ENCODE peak calls at places on chromosomes 4 and X, in ten cellular contexts. I is left cardiac atrium, J is tibial artery, W is astrocyte of the spinal cord, N is A549, Q is T-helper 22 cell, S is C1 segment of cervical spinal cord, Z is memory B cell, D is KBM-7, C is esophagus squamous epithelium. K is an unnamed sample.

GRCh38 chr4:102416765-102417164 is 71.5 kb upstream of the SLC39A8 start:
- DNase-seq in D (no peak), Z (no peak), C (no peak), S (no peak), Q (no peak), J (no peak), W (no peak), I (no peak), N (no peak), K (no peak)

GRCh38 chr4:176198316-176198903 is 3.0 kb upstream of the SPATA4 start:
- DNase-seq in N (no peak), J (no peak), I (no peak), Z (no peak), S (no peak), D (no peak), Q (no peak), W (no peak), C (no peak), K (no peak)

GRCh38 chr4:138977525-138977924 is 38.1 kb upstream of the NOCT start:
- DNase-seq in N (no peak), I (no peak), Q (no peak), W (no peak), C (no peak), D (peak), Z (peak), J (no peak), S (no peak), K (no peak)

GRCh38 chr4:21753084-21753760 is 195.3 kb downstream of the KCNIP4 start:
- DNase-seq in N (no peak), Z (no peak), Q (no peak), J (no peak), S (no peak), W (peak), D (no peak), C (no peak), I (no peak), K (no peak)

GRCh38 chrX:56343231-56343630 is 111.1 kb downstream of the KLF8 start:
- DNase-seq in C (no peak), J (no peak), Z (no peak), I (no peak), N (no peak), Q (no peak), D (no peak), W (no peak), S (no peak), K (no peak)

GRCh38 chr4:168633071-168633470 is 136.2 kb downstream of the PALLD start:
- DNase-seq in D (no peak), Z (no peak), I (no peak), W (peak), J (no peak), N (peak), C (no peak), S (no peak), Q (no peak), K (no peak)

GRCh38 chr4:140095694-140096482 is 58.1 kb downstream of the MAML3 start:
- DNase-seq in W (peak), S (no peak), Q (peak), N (peak), D (peak), Z (no peak), I (peak), C (no peak), J (no peak), K (peak)

GRCh38 chrX:96619588-96619987 is 65.1 kb upstream of the DIAPH2 start:
- DNase-seq in C (no peak), Z (no peak), D (no peak), N (no peak), Q (no peak), J (no peak), W (no peak), S (no peak), I (no peak), K (no peak)

GRCh38 chr4:65383589-65384305 is 286.5 kb downstream of the EPHA5 start:
- DNase-seq in Z (no peak), W (peak), I (no peak), C (no peak), Q (no peak), D (no peak), S (no peak), N (peak), J (no peak), K (no peak)

GRCh38 chrX:43557792-43558191 is 98.3 kb upstream of the MAOA start:
- DNase-seq in I (peak), D (peak), J (no peak), N (peak), S (no peak), Q (peak), W (peak), Z (peak), C (no peak), K (peak)

GRCh38 chrX:50470103-50471031 is at the start of gene DGKK:
- DNase-seq in C (no peak), S (no peak), Q (no peak), W (no peak), I (no peak), D (no peak), Z (no peak), J (no peak), N (no peak), K (no peak)

GRCh38 chrX:77440310-77440709 is 6.9 kb upstream of the FGF16 start:
- DNase-seq in Q (no peak), C (no peak), D (no peak), S (no peak), Z (no peak), J (no peak), N (no peak), I (no peak), W (peak), K (no peak)

GRCh38 chrX:70219938-70220764 is 14.3 kb upstream of the AWAT1 start:
- DNase-seq in D (no peak), S (no peak), N (peak), Z (no peak), J (peak), Q (no peak), I (no peak), C (no peak), W (peak), K (no peak)

GRCh38 chrX:68440940-68441339 is 7.6 kb upstream of the OPHN1 start:
- DNase-seq in C (no peak), Z (no peak), I (peak), W (peak), Q (no peak), N (no peak), D (no peak), J (peak), S (no peak), K (no peak)

GRCh38 chr4:118842055-118842454 is 6.1 kb upstream of the SEC24D start:
- DNase-seq in C (no peak), Q (no peak), N (no peak), W (peak), J (no peak), Z (no peak), S (no peak), D (no peak), I (no peak), K (no peak)

GRCh38 chr4:25842229-25842840 is 20.5 kb downstream of the SEL1L3 start:
- DNase-seq in I (no peak), W (no peak), Q (no peak), N (no peak), S (no peak), J (no peak), Z (peak), C (no peak), D (peak), K (no peak)

GRCh38 chrX:123408856-123409737 is 225.0 kb downstream of the GRIA3 start:
- DNase-seq in N (no peak), W (peak), Q (no peak), C (no peak), I (no peak), J (no peak), D (no peak), S (no peak), Z (no peak), K (no peak)

GRCh38 chr4:185304541-185304940 is 91.2 kb downstream of the LRP2BP start:
- DNase-seq in D (no peak), J (no peak), Z (no peak), W (no peak), C (no peak), N (no peak), Q (no peak), S (no peak), I (no peak), K (no peak)

GRCh38 chrX:107632291-107632690 is 4.0 kb downstream of the PRPS1 start:
- DNase-seq in C (no peak), Q (no peak), S (no peak), N (no peak), W (no peak), D (no peak), I (no peak), J (no peak), Z (no peak), K (no peak)

GRCh38 chr4:186553717-186554116 is 1.6 kb downstream of the MTNR1A start:
- DNase-seq in Z (no peak), I (no peak), W (no peak), N (no peak), S (no peak), Q (no peak), J (no peak), D (no peak), C (no peak), K (no peak)

K was measured in T-helper 17 cell.